ENCODE peak calls at places on chromosome 3, in eight cellular contexts. J is gastrocnemius medialis, T is Peyer's patch, X is transverse colon, R is stomach, B is suprapubic skin, U is K562, F is spleen. H is an unnamed sample.

GRCh38 chr3:71838406-71838805 is 53.5 kb upstream of the PROK2 start:
- DNase-seq in J (no peak), T (no peak), X (no peak), R (no peak), B (no peak), U (no peak), F (no peak), H (no peak)

GRCh38 chr3:177196473-177197040 is 725 bp downstream of the TBL1XR1 start:
- DNase-seq in J (peak; percentile 9), T (peak; percentile 71), X (peak; percentile 44), R (peak; percentile 35), B (no peak), U (peak; percentile 59), F (peak; percentile 82), H (peak; percentile 70)

GRCh38 chr3:194800014-194800413 is 114.3 kb downstream of the FAM43A start:
- DNase-seq in J (no peak), T (no peak), X (no peak), R (no peak), B (peak; percentile 34), U (no peak), F (peak; percentile 32), H (no peak)

GRCh38 chr3:28050895-28051294 is 190.5 kb upstream of the CMC1 start:
- DNase-seq in J (no peak), T (no peak), X (peak; percentile 21), R (no peak), B (no peak), U (peak; percentile 2), F (no peak), H (no peak)

GRCh38 chr3:25820372-25820771 is 30.5 kb downstream of the OXSM start:
- DNase-seq in J (no peak), T (no peak), X (no peak), R (no peak), B (no peak), U (peak; percentile 19), F (no peak), H (peak; percentile 31)

GRCh38 chr3:61927332-61927731 is 366.0 kb downstream of the PTPRG start:
- DNase-seq in J (peak; percentile 69), T (no peak), X (peak; percentile 42), R (no peak), B (peak; percentile 84), U (no peak), F (no peak), H (no peak)

GRCh38 chr3:160169139-160169830 is 55.9 kb upstream of the C3orf80 start:
- DNase-seq in J (no peak), T (no peak), X (no peak), R (no peak), B (no peak), U (peak; percentile 8), F (no peak), H (peak; percentile 66)

GRCh38 chr3:186922790-186923189 is 7.5 kb upstream of the ST6GAL1 start:
- DNase-seq in J (no peak), T (no peak), X (no peak), R (no peak), B (no peak), U (no peak), F (no peak), H (no peak)

GRCh38 chr3:46455231-46456115 is 9.2 kb downstream of the LTF start:
- DNase-seq in J (no peak), T (no peak), X (no peak), R (no peak), B (no peak), U (no peak), F (no peak), H (no peak)

GRCh38 chr3:64300790-64301423 is 75.6 kb upstream of the PRICKLE2 start:
- DNase-seq in J (no peak), T (no peak), X (no peak), R (no peak), B (no peak), U (no peak), F (no peak), H (no peak)

GRCh38 chr3:110965976-110966375 is 105.6 kb upstream of the NECTIN3 start:
- DNase-seq in J (no peak), T (no peak), X (no peak), R (no peak), B (no peak), U (no peak), F (no peak), H (no peak)

GRCh38 chr3:110971010-110971585 is 100.5 kb upstream of the NECTIN3 start:
- DNase-seq in J (no peak), T (no peak), X (no peak), R (no peak), B (no peak), U (no peak), F (peak; percentile 20), H (no peak)

GRCh38 chr3:110968076-110968475 is 103.5 kb upstream of the NECTIN3 start:
- DNase-seq in J (no peak), T (no peak), X (no peak), R (no peak), B (no peak), U (no peak), F (no peak), H (no peak)

GRCh38 chr3:110966966-110967663 is 104.5 kb upstream of the NECTIN3 start:
- DNase-seq in J (no peak), T (no peak), X (no peak), R (no peak), B (no peak), U (no peak), F (no peak), H (no peak)

GRCh38 chr3:110969229-110970211 is 102.1 kb upstream of the NECTIN3 start:
- DNase-seq in J (no peak), T (no peak), X (no peak), R (no peak), B (no peak), U (no peak), F (peak; percentile 64), H (no peak)
- TF ChIP-seq POLR2A in J (no peak), T (no peak), X (no peak), R (no peak), B (no peak), U (no peak), F (no peak), H (no peak)

DNA sequence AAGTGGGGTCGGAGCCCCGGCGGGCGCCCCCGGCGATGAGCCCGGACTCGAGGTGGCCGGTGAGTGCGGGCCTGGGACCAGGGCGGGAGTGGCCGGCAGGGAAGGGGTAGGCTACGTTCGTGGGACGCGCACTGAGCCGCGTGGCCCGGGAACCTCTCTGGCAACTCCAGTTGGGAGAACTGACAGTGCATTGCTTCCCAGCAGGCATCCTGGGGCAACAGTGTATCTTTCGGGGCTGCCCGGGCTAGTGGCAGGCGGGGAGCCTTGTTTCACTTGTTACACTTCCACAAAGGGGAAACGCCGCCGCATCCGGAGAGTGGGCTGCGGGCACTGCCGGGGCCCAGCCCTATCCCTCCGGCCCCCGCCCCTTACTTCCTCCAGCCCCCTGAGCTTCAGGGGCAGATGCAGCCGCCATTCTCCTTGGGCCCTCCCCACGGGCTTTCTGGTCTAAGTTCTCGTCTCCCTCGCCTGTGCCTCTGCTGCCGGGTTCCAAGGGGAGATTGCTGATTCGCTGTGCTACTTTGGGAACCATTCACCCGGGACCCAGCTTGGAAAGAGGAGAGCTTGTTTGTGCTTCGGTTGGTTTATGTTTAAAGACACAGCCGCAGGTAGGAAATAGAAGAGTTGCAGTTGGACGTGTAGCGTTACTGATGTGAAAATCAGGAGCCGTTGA is 681 bp downstream of the BRPF1 start:
- DNase-seq in J (no peak), T (peak; percentile 63), X (peak; percentile 26), R (peak; percentile 29), B (no peak), U (peak; percentile 39), F (peak; percentile 91), H (no peak)
- TF ChIP-seq POLR2A in J (no peak), T (no peak), X (no peak), R (no peak), B (no peak), U (no peak), F (no peak), H (no peak)

GRCh38 chr3:30632065-30632464 is 25.7 kb downstream of the TGFBR2 start:
- DNase-seq in J (no peak), T (no peak), X (no peak), R (no peak), B (no peak), U (no peak), F (no peak), H (no peak)

GRCh38 chr3:30630238-30631030 is 24.0 kb downstream of the TGFBR2 start:
- DNase-seq in J (no peak), T (no peak), X (no peak), R (no peak), B (no peak), U (no peak), F (no peak), H (no peak)

GRCh38 chr3:30632521-30632920 is 26.1 kb downstream of the TGFBR2 start:
- DNase-seq in J (no peak), T (no peak), X (no peak), R (no peak), B (no peak), U (no peak), F (no peak), H (no peak)

GRCh38 chr3:30629736-30630135 is 23.3 kb downstream of the TGFBR2 start:
- DNase-seq in J (no peak), T (no peak), X (no peak), R (no peak), B (no peak), U (no peak), F (no peak), H (no peak)

DNA sequence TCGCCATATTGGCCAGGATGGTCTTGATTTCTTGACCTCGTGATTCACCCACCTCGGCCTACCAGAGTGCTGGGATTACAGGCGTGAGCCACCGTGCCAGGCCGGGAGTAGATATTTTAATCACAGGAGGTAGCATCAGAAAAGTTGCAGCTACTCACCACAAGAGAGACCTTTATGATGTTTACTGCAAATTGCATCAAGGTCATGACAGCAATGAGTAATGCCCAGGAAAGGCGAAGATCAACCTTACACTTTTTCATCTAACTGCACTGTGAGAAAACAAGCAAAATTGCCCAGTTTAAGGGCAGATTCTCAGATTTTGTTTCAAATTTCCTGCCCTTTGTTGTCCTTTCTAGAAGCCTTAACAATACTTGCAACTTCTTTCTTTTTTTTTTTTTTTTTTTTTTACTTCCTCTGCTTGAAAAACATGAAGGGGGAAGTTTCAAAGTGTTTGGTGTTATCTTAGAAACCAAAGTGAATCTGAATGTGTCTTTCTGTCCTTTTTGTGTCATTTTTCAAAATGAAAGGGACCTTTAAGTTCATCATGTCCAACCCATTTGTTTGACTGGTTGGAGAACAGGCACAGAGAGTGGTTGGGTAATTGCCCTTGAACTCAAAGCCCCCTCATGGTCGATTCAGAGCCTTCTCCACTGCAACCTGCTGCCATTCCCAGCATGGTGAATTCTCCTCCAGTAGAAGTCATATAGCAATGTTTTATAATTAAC is 25.0 kb downstream of the TGFBR2 start:
- DNase-seq in J (no peak), T (no peak), X (no peak), R (no peak), B (no peak), U (no peak), F (no peak), H (no peak)
- TF ChIP-seq POLR2A in J (no peak), T (no peak), X (no peak), R (no peak), B (no peak), U (no peak), F (peak; percentile 21), H (no peak)

DNA sequence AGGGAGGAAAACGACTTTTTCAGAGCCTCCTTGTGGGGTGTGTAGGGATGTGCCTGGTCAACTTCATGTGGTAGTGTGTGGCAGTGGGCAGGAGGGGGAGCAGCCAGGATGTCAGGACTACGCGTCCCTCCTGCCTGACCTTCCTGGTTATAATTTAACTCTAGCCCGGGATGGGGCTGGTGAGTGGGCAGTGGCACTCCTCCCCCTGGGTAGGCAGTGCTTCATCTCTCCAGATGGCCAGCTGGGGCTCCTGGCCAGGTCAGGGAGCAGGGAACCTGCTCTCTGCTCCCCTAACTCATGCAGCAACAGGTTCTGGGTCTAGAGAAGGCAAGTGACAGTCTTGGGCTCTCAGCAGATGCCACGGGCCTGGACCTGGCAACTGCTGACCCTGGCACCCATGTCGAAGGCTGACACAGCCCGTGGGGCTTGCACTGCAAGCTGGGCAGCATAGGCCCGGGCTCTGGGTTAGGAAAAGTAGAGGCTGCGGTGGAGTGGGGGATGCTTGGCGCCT is 2.6 kb downstream of the ITIH4 start:
- DNase-seq in J (no peak), T (no peak), X (no peak), R (peak; percentile 33), B (no peak), U (no peak), F (no peak), H (no peak)
- TF ChIP-seq POLR2A in J (no peak), T (no peak), X (no peak), R (no peak), B (no peak), U (no peak), F (no peak), H (no peak)